ENCODE peak calls at places on chromosomes 11 and 22, in five cellular contexts. Y, G, E, C and K are unnamed samples.
A peak's percentile ranks its signal among the peaks of the same experiment; 100 is the strongest.

GRCh38 chr11:528815-529728 is 6.3 kb downstream of the HRAS start:
- DNase-seq in Y (no peak), E (no peak), G (no peak), C (no peak), K (no peak)

GRCh38 chr11:120750647-120751419 is 239.3 kb downstream of the GRIK4 start:
- DNase-seq in C (no peak), E (no peak), Y (no peak), G (no peak), K (peak; percentile 54)

GRCh38 chr11:106424111-106424510 is 346.6 kb downstream of the AASDHPPT start:
- DNase-seq in C (no peak), G (no peak), E (peak; percentile 50), Y (no peak), K (no peak)

GRCh38 chr11:67640021-67640757 is 626 bp upstream of the TBX10 start:
- DNase-seq in Y (peak; percentile 87), C (peak; percentile 88), G (no peak), E (no peak), K (no peak)

GRCh38 chr11:65791719-65792213 is 4.9 kb downstream of the OVOL1 start:
- DNase-seq in Y (no peak), G (no peak), E (no peak), C (no peak), K (no peak)

GRCh38 chr11:46977038-46977818 is 40.7 kb downstream of the CSTPP1 start:
- DNase-seq in E (no peak), C (no peak), Y (no peak), G (no peak), K (no peak)

GRCh38 chr22:32636884-32637283 is 162.3 kb downstream of the FBXO7 start:
- DNase-seq in G (no peak), C (no peak), E (no peak), Y (no peak), K (no peak)

GRCh38 chr22:39802682-39803081 is 90.9 kb downstream of the ENTHD1 start:
- DNase-seq in E (no peak), Y (no peak), C (no peak), G (no peak), K (no peak)

GRCh38 chr11:79691445-79691844 is 250.6 kb upstream of the TENM4 start:
- DNase-seq in C (no peak), G (no peak), E (no peak), Y (no peak), K (no peak)

GRCh38 chr22:28980326-28980725 is 81.3 kb downstream of the C22orf31 start:
- DNase-seq in G (no peak), E (no peak), Y (no peak), C (no peak), K (no peak)

GRCh38 chr11:75966546-75967287 is 151.7 kb downstream of the UVRAG start:
- DNase-seq in Y (no peak), G (no peak), E (peak; percentile 36), C (no peak), K (no peak)